ENCODE peak calls at places on chromosomes 12 and 14, in four cellular contexts. Y, V, M and Z are unnamed samples.

GRCh38 chr14:90397401-90398314 is 829 bp downstream of the CALM1 start:
- DNase-seq in Y (no peak), M (peak; percentile 34), V (peak; percentile 81), Z (peak; percentile 78)

GRCh38 chr12:57047981-57048380 is 1.9 kb downstream of the MYO1A start:
- DNase-seq in V (no peak), M (no peak), Y (no peak), Z (no peak)

GRCh38 chr12:48817957-48818830 is at the start of gene CACNB3:
- DNase-seq in V (peak; percentile 88), Y (peak; percentile 34), M (no peak), Z (peak; percentile 59)

GRCh38 chr14:93936245-93936644 is 9.1 kb downstream of the FAM181A start:
- DNase-seq in V (no peak), M (no peak), Y (peak; percentile 49), Z (peak; percentile 55)

GRCh38 chr14:54653764-54654469 is 87.0 kb downstream of the SAMD4A start:
- DNase-seq in V (peak; percentile 70), M (peak; percentile 85), Y (no peak), Z (no peak)

GRCh38 chr12:38151991-38152700 is 164.4 kb upstream of the ALG10B start:
- DNase-seq in V (no peak), Y (no peak), M (no peak), Z (no peak)

GRCh38 chr12:47124451-47124850 is 44.7 kb upstream of the AMIGO2 start:
- DNase-seq in M (no peak), Y (peak; percentile 82), V (no peak), Z (no peak)

GRCh38 chr12:9692909-9693308 is 23.4 kb downstream of the CLEC2D start:
- DNase-seq in V (no peak), M (no peak), Y (no peak), Z (no peak)

GRCh38 chr12:127559349-127560040 is 707.5 kb upstream of the TMEM132C start:
- DNase-seq in V (no peak), Y (peak; percentile 83), M (no peak), Z (peak; percentile 91)

GRCh38 chr12:19546027-19546426 is 106.7 kb downstream of the AEBP2 start:
- DNase-seq in Y (no peak), V (peak; percentile 82), M (no peak), Z (no peak)

GRCh38 chr14:73457935-73458218 is 469 bp downstream of the NUMB start:
- DNase-seq in M (no peak), V (no peak), Y (no peak), Z (no peak)

GRCh38 chr12:92596388-92596787 is 106.4 kb upstream of the PLEKHG7 start:
- DNase-seq in V (no peak), Y (peak; percentile 72), M (no peak), Z (no peak)

GRCh38 chr14:100168515-100168914 is 9.1 kb upstream of the DEGS2 start:
- DNase-seq in M (no peak), V (no peak), Y (no peak), Z (no peak)

GRCh38 chr12:98058838-98059237 is 456.6 kb upstream of the TMPO start:
- DNase-seq in M (no peak), Y (no peak), V (no peak), Z (no peak)

GRCh38 chr12:132639996-132640520 is 21.5 kb downstream of the P2RX2 start:
- DNase-seq in M (no peak), V (no peak), Y (no peak), Z (no peak)
- TF ChIP-seq CTCF in M (no peak), V (no peak), Y (no peak), Z (no peak)

GRCh38 chr12:123715151-123715676 is 3.1 kb downstream of the ATP6V0A2 start:
- DNase-seq in Y (no peak), V (no peak), M (no peak), Z (peak; percentile 26)

GRCh38 chr12:123712780-123713319 is 697 bp downstream of the ATP6V0A2 start:
- DNase-seq in V (no peak), Y (no peak), M (peak; percentile 2), Z (no peak)

GRCh38 chr12:123713398-123714301 is 1.5 kb downstream of the ATP6V0A2 start:
- DNase-seq in Y (peak; percentile 37), M (peak; percentile 16), V (no peak), Z (peak; percentile 21)

GRCh38 chr12:123714302-123714627 is 2.1 kb downstream of the ATP6V0A2 start:
- DNase-seq in V (no peak), M (no peak), Y (no peak), Z (peak; percentile 74)
- H3K4me3 ChIP-seq in V (no peak overlapping the region), M (no peak overlapping the region), Y (no peak overlapping the region), Z (peak overlapping the region; percentile 83)

GRCh38 chr12:15770021-15770420 is 19.2 kb downstream of the EPS8 start:
- DNase-seq in V (no peak), Y (no peak), M (no peak), Z (no peak)

GRCh38 chr12:15774819-15775218 is 14.4 kb downstream of the EPS8 start:
- DNase-seq in Y (no peak), M (no peak), V (no peak), Z (no peak)

GRCh38 chr12:15776532-15776931 is 12.7 kb downstream of the EPS8 start:
- DNase-seq in Y (no peak), V (no peak), M (no peak), Z (no peak)

GRCh38 chr12:15770581-15770980 is 18.6 kb downstream of the EPS8 start:
- DNase-seq in V (no peak), M (no peak), Y (no peak), Z (no peak)

DNA sequence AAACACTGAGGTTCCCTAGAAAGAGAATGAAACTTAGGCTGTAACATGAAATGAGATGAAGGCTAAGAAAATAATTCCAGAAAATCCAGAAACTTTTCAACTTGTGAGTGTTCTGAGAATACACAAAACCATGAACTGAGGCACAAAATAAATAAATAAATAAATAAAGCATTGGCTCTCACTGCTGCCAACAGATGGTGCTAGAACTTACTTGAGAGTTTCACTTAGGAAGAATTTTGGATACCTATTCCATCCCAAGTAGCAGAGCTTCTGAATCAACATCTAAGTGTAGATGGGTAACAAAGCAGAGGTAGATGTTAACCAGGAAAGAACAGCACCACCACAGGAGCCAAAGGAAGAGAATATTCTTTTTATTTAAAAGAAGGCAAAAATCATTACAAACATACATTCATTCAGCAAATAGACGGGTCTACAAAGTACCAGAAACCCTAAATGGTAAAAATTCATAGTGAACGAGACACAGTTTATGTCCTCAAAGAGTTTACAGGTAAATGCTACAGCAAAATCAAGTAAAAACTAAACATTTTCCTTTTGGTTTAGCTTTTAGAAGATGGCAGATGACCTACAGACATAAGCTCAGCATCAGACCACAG is 16.7 kb downstream of the EPS8 start:
- DNase-seq in M (peak; percentile 19), V (no peak), Y (peak; percentile 62), Z (peak; percentile 9)
- TF ChIP-seq CTCF in M (peak; percentile 42), V (no peak), Y (peak; percentile 51), Z (peak; percentile 22)

GRCh38 chr14:51860836-51861583 is 598 bp downstream of the GNG2 start:
- DNase-seq in Y (peak; percentile 59), M (no peak), V (no peak), Z (no peak)

GRCh38 chr14:51860164-51860835 is at the start of gene GNG2:
- DNase-seq in M (no peak), Y (peak; percentile 41), V (peak; percentile 91), Z (peak; percentile 92)

GRCh38 chr14:51862839-51863235 is 2.4 kb downstream of the GNG2 start:
- DNase-seq in Y (no peak), M (no peak), V (no peak), Z (no peak)

GRCh38 chr14:51859136-51859535 is 1.3 kb upstream of the GNG2 start:
- DNase-seq in V (no peak), M (no peak), Y (no peak), Z (no peak)

GRCh38 chr14:51862171-51862838 is 1.9 kb downstream of the GNG2 start:
- DNase-seq in M (no peak), Y (no peak), V (no peak), Z (peak; percentile 56)
- H3K4me3 ChIP-seq in M (no peak overlapping the region), Y (no peak overlapping the region), V (peak overlapping the region; percentile 52), Z (peak overlapping the region; percentile 86)

GRCh38 chr12:2641209-2641608 is 153.6 kb upstream of the FKBP4 start:
- DNase-seq in Y (no peak), M (no peak), V (peak; percentile 54), Z (peak; percentile 14)
- TF ChIP-seq CTCF in Y (no peak), M (peak; percentile 14), V (no peak), Z (peak; percentile 6)

GRCh38 chr12:53983580-53984572 is 1.1 kb upstream of the HOXC10 start:
- DNase-seq in Y (no peak), M (no peak), V (no peak), Z (no peak)
- H3K4me3 ChIP-seq in Y (no peak overlapping the region), M (no peak overlapping the region), V (no peak overlapping the region), Z (no peak overlapping the region)

GRCh38 chr12:104154286-104154685 is 16.3 kb upstream of the NFYB start:
- DNase-seq in Y (no peak), M (no peak), V (no peak), Z (no peak)

GRCh38 chr12:104154806-104155205 is 16.8 kb upstream of the NFYB start:
- DNase-seq in V (no peak), M (no peak), Y (no peak), Z (no peak)

GRCh38 chr12:104155711-104156555 is 17.9 kb upstream of the NFYB start:
- DNase-seq in V (no peak), Y (no peak), M (no peak), Z (no peak)

GRCh38 chr12:104147346-104147745 is 9.3 kb upstream of the NFYB start:
- DNase-seq in V (no peak), M (no peak), Y (no peak), Z (no peak)

DNA sequence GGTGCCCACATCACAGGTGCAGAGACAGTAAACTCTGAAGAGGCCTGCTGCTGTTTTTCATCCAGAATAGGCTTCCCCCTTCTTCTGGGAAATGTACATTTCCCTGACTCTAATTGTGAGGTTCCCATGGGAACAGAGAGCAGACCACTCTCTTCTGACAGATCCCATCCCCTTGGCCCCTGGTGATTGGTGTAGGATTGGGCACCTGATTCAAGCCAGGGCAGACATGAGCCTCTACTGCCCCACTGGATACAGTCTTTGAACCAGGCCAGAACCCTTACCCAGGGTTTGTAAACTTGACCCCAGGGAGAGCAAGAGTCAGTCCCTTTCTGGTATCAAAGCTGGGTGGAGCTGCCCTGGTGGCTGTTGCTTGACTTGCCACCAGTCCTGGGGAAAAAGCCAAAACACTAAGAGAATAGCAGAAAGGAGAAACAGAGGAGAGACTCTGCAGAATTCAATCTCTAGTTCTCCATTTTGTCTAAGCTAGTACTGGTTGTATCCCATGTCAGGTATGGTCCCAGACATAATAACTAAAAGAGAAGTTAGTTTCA is 14.8 kb upstream of the NFYB start:
- DNase-seq in Y (no peak), M (no peak), V (no peak), Z (no peak)
- TF ChIP-seq CTCF in Y (no peak), M (no peak), V (no peak), Z (no peak)